ENCODE peak calls at places on chromosomes 16 and 17, in five cellular contexts. F, L, P, W and Q are unnamed samples. For H3K4me1, the result is how much of the 10 kb centered on the place peaks cover.

GRCh38 chr17:83031321-83031945 is 48.0 kb upstream of the METRNL start:
- DNase-seq in F (no peak), L (no peak), P (no peak), W (no peak), Q (no peak)

GRCh38 chr16:81939164-81940067 is 71.9 kb downstream of the SDR42E1 start:
- DNase-seq in F (no peak), L (no peak), P (no peak), W (no peak), Q (no peak)

GRCh38 chr17:80187090-80187489 is 17.3 kb downstream of the CARD14 start:
- DNase-seq in F (no peak), L (peak), P (no peak), W (no peak), Q (no peak)

GRCh38 chr17:62625870-62626200 is 1.6 kb upstream of the MRC2 start:
- DNase-seq in F (no peak), L (no peak), P (no peak), W (no peak), Q (no peak)

GRCh38 chr17:33209671-33210070 is 83.4 kb downstream of the ASIC2 start:
- DNase-seq in F (no peak), L (no peak), P (no peak), W (no peak), Q (no peak)

GRCh38 chr17:47363171-47363570 is 39.4 kb downstream of the EFCAB13 start:
- DNase-seq in F (no peak), L (no peak), P (no peak), W (no peak), Q (no peak)

GRCh38 chr17:42428141-42428944 is 5.3 kb upstream of the CAVIN1 start:
- DNase-seq in F (peak), L (peak), P (peak), W (no peak), Q (no peak)

GRCh38 chr17:14942511-14943185 is 322.5 kb downstream of the PMP22 start:
- DNase-seq in F (no peak), L (no peak), P (no peak), W (no peak), Q (no peak)

GRCh38 chr17:38572665-38573365 is 32.9 kb downstream of the SRCIN1 start:
- DNase-seq in F (no peak), L (no peak), P (no peak), W (no peak), Q (no peak)

GRCh38 chr17:78534492-78535284 is 42.5 kb downstream of the DNAH17 start:
- DNase-seq in F (no peak), L (no peak), P (no peak), W (no peak), Q (no peak)

GRCh38 chr16:85055503-85056210 is 28.1 kb downstream of the KIAA0513 start:
- DNase-seq in F (peak), L (peak), P (peak), W (peak), Q (peak)

GRCh38 chr16:54177857-54178490 is 108.6 kb downstream of the IRX3 start:
- DNase-seq in F (no peak), L (no peak), P (no peak), W (no peak), Q (no peak)
- H3K4me1 ChIP-seq in F (under half), L (under half), P (under half), W (under half), Q (under half)

DNA sequence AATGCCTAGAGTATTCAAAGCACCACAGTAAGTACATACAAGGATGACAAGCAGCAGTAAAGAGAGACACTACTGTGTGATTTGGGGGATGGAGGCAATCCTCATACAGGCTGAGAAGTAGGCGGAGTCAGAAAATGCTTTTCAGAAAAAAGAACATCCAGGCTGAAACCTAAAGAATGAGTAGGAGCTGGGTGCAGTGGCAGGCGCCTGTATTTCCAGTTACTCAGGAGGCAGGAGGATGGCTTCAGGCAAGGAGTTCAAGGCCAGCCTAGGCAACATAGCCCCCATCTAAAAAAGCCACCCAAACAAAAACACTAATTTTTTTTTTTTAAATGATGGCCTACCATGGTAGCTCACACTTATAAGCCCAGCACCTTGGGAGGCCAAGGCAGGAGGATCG is 10.3 kb downstream of the KANSL1 start:
- DNase-seq in F (no peak), L (no peak), P (no peak), W (no peak), Q (no peak)
- H3K4me1 ChIP-seq in F (half or more), L (under half), P (half or more), W (under half), Q (half or more)

GRCh38 chr16:10940501-10941079 is 1.7 kb downstream of the DEXI start:
- DNase-seq in F (peak), L (no peak), P (no peak), W (no peak), Q (no peak)
- H3K4me1 ChIP-seq in F (half or more), L (half or more), P (half or more), W (under half), Q (half or more)

GRCh38 chr17:13753151-13753550 is 151.4 kb upstream of the HS3ST3A1 start:
- DNase-seq in F (no peak), L (no peak), P (no peak), W (no peak), Q (no peak)
- H3K4me1 ChIP-seq in F (under half), L (under half), P (under half), W (under half), Q (under half)

GRCh38 chr17:2397247-2398171 is 3.4 kb downstream of the MNT start:
- DNase-seq in F (no peak), L (no peak), P (no peak), W (no peak), Q (no peak)

GRCh38 chr17:2395258-2396170 is 5.3 kb downstream of the MNT start:
- DNase-seq in F (no peak), L (peak), P (no peak), W (no peak), Q (no peak)

GRCh38 chr17:2396192-2396567 is 4.7 kb downstream of the MNT start:
- DNase-seq in F (no peak), L (no peak), P (no peak), W (no peak), Q (no peak)

GRCh38 chr17:2398188-2398587 is 2.7 kb downstream of the MNT start:
- DNase-seq in F (no peak), L (no peak), P (no peak), W (no peak), Q (no peak)

GRCh38 chr17:2396568-2397246 is 4.2 kb downstream of the MNT start:
- DNase-seq in F (peak), L (peak), P (peak), W (peak), Q (peak)
- H3K4me1 ChIP-seq in F (under half), L (half or more), P (half or more), W (under half), Q (half or more)

DNA sequence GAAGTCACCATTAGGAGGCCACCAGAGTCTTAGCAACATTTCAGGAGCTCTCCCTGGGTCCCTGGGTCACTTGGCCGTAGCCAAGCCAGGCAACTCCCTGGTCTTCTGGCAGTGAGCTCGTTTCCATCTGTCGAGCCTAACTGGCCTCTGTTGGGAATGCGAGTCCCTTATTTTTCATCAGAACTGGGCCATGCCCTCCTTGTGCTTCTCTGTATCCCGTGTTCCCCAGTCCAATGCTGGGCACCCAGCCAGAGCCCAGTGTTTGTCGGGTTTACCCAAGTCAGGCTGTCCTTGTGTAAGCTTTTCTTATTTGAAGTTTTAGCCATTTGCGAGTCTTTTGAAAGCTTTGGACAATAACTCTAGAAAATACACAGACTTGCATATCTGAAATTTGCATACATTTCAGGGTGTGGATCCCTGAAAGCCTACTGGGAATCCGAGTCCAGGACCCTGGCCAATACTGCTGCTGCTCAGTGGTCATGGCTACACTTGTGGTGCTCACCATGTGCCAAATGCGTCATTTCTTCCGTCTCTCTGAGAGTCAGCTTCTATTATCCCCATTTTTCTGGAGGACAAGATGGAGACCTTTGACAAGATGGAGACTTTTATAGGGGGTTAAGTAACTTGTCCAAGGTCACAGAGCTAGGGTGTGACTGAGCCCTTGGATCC is 81.6 kb upstream of the LGALS9 start:
- DNase-seq in F (no peak), L (peak), P (no peak), W (no peak), Q (no peak)
- H3K4me1 ChIP-seq in F (under half), L (under half), P (under half), W (under half), Q (under half)

GRCh38 chr16:66510298-66510697 is 39.6 kb downstream of the TK2 start:
- DNase-seq in F (no peak), L (peak), P (no peak), W (no peak), Q (no peak)

GRCh38 chr16:66509576-66509975 is 40.3 kb downstream of the TK2 start:
- DNase-seq in F (no peak), L (peak), P (no peak), W (no peak), Q (no peak)

GRCh38 chr16:66508261-66508913 is 41.5 kb downstream of the TK2 start:
- DNase-seq in F (no peak), L (peak), P (no peak), W (peak), Q (no peak)

GRCh38 chr16:66507731-66508239 is 42.1 kb downstream of the TK2 start:
- DNase-seq in F (no peak), L (no peak), P (no peak), W (no peak), Q (no peak)

DNA sequence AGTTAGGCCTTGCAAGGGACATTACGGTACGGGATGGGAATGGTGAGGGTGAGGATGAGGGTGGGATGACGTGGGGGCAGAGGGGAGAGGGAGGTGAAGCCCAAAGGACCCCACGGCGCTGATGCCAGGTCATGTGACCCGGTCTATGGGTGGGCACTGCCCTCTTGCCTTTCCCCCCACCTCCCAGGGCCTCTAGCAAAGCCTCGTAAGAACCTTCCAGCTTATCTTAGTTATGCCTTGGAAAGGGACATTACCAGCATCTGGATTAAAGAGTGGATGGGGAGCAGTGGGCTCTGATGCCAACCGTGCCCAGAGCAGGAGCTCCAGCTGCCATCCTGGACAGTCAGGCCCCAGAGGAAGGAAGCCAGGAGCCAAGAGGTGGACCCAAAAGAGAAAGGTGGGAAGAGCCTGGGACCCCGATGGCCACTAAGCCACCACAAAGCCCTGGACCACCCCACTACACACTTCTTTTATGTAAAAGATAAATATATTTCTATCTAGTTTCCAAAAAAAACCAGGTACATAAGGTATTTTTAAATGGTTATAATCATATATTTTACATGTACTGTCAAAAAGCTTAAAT is 40.9 kb downstream of the TK2 start:
- DNase-seq in F (no peak), L (peak), P (no peak), W (no peak), Q (no peak)
- H3K4me1 ChIP-seq in F (under half), L (under half), P (under half), W (under half), Q (under half)